ENCODE peak calls at places on chromosome 16, in seven cellular contexts. One of them, this sample, is unnamed. For H3K4me1, the result is how much of the 10 kb centered on the place peaks cover.

GRCh38 chr16:1174477-1175357 is 21.8 kb downstream of the CACNA1H start:
- DNase-seq in pancreas: no peak
- DNase-seq in right lobe of liver: peak
- DNase-seq in A549: no peak
- DNase-seq in uterus: no peak
- DNase-seq in ascending aorta: no peak
- DNase-seq in aorta: no peak
- DNase-seq in this sample: no peak

GRCh38 chr16:25014500-25015147 is 545 bp downstream of the ARHGAP17 start:
- DNase-seq in pancreas: peak
- DNase-seq in right lobe of liver: peak
- DNase-seq in A549: peak
- DNase-seq in uterus: peak
- DNase-seq in ascending aorta: peak
- DNase-seq in aorta: peak
- DNase-seq in this sample: peak

GRCh38 chr16:22813946-22814325 is at the start of gene HS3ST2:
- DNase-seq in pancreas: peak
- DNase-seq in right lobe of liver: peak
- DNase-seq in A549: no peak
- DNase-seq in uterus: peak
- DNase-seq in ascending aorta: peak
- DNase-seq in aorta: peak
- DNase-seq in this sample: no peak

GRCh38 chr16:83898463-83899271 is at the start of gene MLYCD:
- DNase-seq in pancreas: peak
- DNase-seq in right lobe of liver: peak
- DNase-seq in A549: peak
- DNase-seq in uterus: peak
- DNase-seq in ascending aorta: peak
- DNase-seq in aorta: peak
- DNase-seq in this sample: peak

GRCh38 chr16:4494746-4495490 is 18.7 kb downstream of the HMOX2 start:
- DNase-seq in pancreas: no peak
- DNase-seq in right lobe of liver: no peak
- DNase-seq in A549: no peak
- DNase-seq in uterus: no peak
- DNase-seq in ascending aorta: no peak
- DNase-seq in aorta: peak
- DNase-seq in this sample: no peak

GRCh38 chr16:67223992-67224391 is 2.9 kb upstream of the TMEM208 start:
- DNase-seq in pancreas: no peak
- DNase-seq in right lobe of liver: no peak
- DNase-seq in A549: no peak
- DNase-seq in uterus: no peak
- DNase-seq in ascending aorta: no peak
- DNase-seq in aorta: no peak
- DNase-seq in this sample: no peak

GRCh38 chr16:3574195-3574594 is 3.0 kb downstream of the NLRC3 start:
- DNase-seq in pancreas: no peak
- DNase-seq in right lobe of liver: no peak
- DNase-seq in A549: no peak
- DNase-seq in uterus: no peak
- DNase-seq in ascending aorta: no peak
- DNase-seq in aorta: no peak
- DNase-seq in this sample: no peak

GRCh38 chr16:55691771-55692170 is 36.0 kb downstream of the SLC6A2 start:
- DNase-seq in pancreas: no peak
- DNase-seq in right lobe of liver: no peak
- DNase-seq in A549: no peak
- DNase-seq in uterus: no peak
- DNase-seq in ascending aorta: no peak
- DNase-seq in aorta: no peak
- DNase-seq in this sample: no peak

GRCh38 chr16:2827831-2828520 is 2.1 kb upstream of the ZG16B start:
- DNase-seq in pancreas: peak
- DNase-seq in right lobe of liver: no peak
- DNase-seq in A549: no peak
- DNase-seq in uterus: no peak
- DNase-seq in ascending aorta: no peak
- DNase-seq in aorta: peak
- DNase-seq in this sample: no peak

DNA sequence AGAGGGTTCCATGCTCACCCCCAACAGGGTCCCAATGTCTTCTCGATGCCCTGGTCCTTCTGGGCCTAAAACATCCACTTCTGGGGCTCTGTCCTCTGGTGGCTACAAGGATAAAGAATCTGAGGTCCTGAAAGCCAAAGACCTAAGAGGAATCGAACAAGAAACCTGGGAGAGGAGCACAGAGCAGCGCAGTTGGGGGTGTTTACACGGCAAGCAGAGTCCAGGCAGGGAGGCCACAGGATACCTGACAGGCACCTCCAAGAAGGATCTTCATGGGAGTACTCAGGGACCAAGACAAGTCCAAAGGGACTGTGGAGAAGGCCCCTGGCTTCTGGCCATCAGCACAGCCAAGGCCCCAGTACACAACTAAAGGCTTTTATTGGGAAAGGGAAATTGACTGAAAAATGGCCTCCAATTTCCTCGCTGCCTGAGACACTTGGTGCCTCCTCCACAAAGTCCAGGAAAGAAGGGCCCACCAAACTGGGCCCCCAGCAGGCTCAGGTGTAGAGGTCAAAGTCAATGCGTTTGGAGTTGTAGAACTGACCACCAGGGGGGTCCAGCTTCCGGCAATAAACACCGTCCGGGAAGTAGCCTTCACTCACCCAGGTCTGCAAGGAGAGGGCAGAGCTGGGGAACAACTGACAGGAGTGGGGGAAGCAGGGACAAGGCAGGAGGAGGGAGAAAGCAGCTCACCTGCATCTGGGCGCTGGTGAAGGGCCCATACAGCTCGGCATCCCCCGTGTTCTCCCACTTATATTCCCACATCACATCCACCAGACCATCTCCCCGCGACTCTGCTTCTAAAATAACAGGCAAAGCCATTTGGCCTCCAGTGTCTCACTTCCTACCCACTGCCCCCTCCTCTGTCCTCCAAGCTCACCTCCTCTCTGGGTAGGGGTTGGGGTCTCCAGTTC is 2.4 kb downstream of the CD2BP2 start:
- DNase-seq in pancreas: peak
- DNase-seq in right lobe of liver: no peak
- DNase-seq in A549: no peak
- DNase-seq in uterus: no peak
- DNase-seq in ascending aorta: no peak
- DNase-seq in aorta: peak
- DNase-seq in this sample: no peak
- H3K27ac ChIP-seq in pancreas: peak
- H3K27ac ChIP-seq in right lobe of liver: peak
- H3K27ac ChIP-seq in A549: peak
- H3K27ac ChIP-seq in uterus: peak
- H3K27ac ChIP-seq in ascending aorta: peak
- H3K27ac ChIP-seq in aorta: no peak
- H3K27ac ChIP-seq in this sample: no peak

GRCh38 chr16:65825191-65825856 is 541.2 kb upstream of the CDH5 start:
- DNase-seq in pancreas: no peak
- DNase-seq in right lobe of liver: no peak
- DNase-seq in A549: no peak
- DNase-seq in uterus: no peak
- DNase-seq in ascending aorta: no peak
- DNase-seq in aorta: no peak
- DNase-seq in this sample: no peak

GRCh38 chr16:65817799-65818198 is 548.7 kb upstream of the CDH5 start:
- DNase-seq in pancreas: no peak
- DNase-seq in right lobe of liver: no peak
- DNase-seq in A549: no peak
- DNase-seq in uterus: no peak
- DNase-seq in ascending aorta: no peak
- DNase-seq in aorta: no peak
- DNase-seq in this sample: no peak

GRCh38 chr16:65816556-65816955 is 549.9 kb upstream of the CDH5 start:
- DNase-seq in pancreas: no peak
- DNase-seq in right lobe of liver: no peak
- DNase-seq in A549: no peak
- DNase-seq in uterus: no peak
- DNase-seq in ascending aorta: no peak
- DNase-seq in aorta: no peak
- DNase-seq in this sample: no peak

GRCh38 chr16:65817066-65817465 is 549.4 kb upstream of the CDH5 start:
- DNase-seq in pancreas: no peak
- DNase-seq in right lobe of liver: no peak
- DNase-seq in A549: no peak
- DNase-seq in uterus: no peak
- DNase-seq in ascending aorta: no peak
- DNase-seq in aorta: no peak
- DNase-seq in this sample: no peak

GRCh38 chr16:65822148-65822547 is 544.3 kb upstream of the CDH5 start:
- DNase-seq in pancreas: no peak
- DNase-seq in right lobe of liver: no peak
- DNase-seq in A549: no peak
- DNase-seq in uterus: no peak
- DNase-seq in ascending aorta: no peak
- DNase-seq in aorta: no peak
- DNase-seq in this sample: no peak
- H3K4me1 ChIP-seq in pancreas: under half
- H3K4me1 ChIP-seq in right lobe of liver: under half
- H3K4me1 ChIP-seq in A549: under half
- H3K4me1 ChIP-seq in uterus: under half
- H3K4me1 ChIP-seq in ascending aorta: under half
- H3K4me1 ChIP-seq in aorta: under half
- H3K4me1 ChIP-seq in this sample: under half

GRCh38 chr16:68883685-68884084 is 40.4 kb downstream of the TANGO6 start:
- DNase-seq in pancreas: no peak
- DNase-seq in right lobe of liver: no peak
- DNase-seq in A549: no peak
- DNase-seq in uterus: no peak
- DNase-seq in ascending aorta: no peak
- DNase-seq in aorta: no peak
- DNase-seq in this sample: no peak
- H3K27ac ChIP-seq in pancreas: no peak
- H3K27ac ChIP-seq in right lobe of liver: no peak
- H3K27ac ChIP-seq in A549: no peak
- H3K27ac ChIP-seq in uterus: no peak
- H3K27ac ChIP-seq in ascending aorta: no peak
- H3K27ac ChIP-seq in aorta: no peak
- H3K27ac ChIP-seq in this sample: no peak

GRCh38 chr16:85382717-85383118 is 230.4 kb upstream of the GSE1 start:
- DNase-seq in pancreas: no peak
- DNase-seq in right lobe of liver: peak
- DNase-seq in A549: no peak
- DNase-seq in uterus: no peak
- DNase-seq in ascending aorta: no peak
- DNase-seq in aorta: no peak
- DNase-seq in this sample: no peak

GRCh38 chr16:85380002-85380395 is 233.1 kb upstream of the GSE1 start:
- DNase-seq in pancreas: no peak
- DNase-seq in right lobe of liver: no peak
- DNase-seq in A549: no peak
- DNase-seq in uterus: no peak
- DNase-seq in ascending aorta: no peak
- DNase-seq in aorta: no peak
- DNase-seq in this sample: no peak

GRCh38 chr16:85380905-85381737 is 232.0 kb upstream of the GSE1 start:
- DNase-seq in pancreas: no peak
- DNase-seq in right lobe of liver: no peak
- DNase-seq in A549: no peak
- DNase-seq in uterus: no peak
- DNase-seq in ascending aorta: no peak
- DNase-seq in aorta: no peak
- DNase-seq in this sample: no peak

GRCh38 chr16:85383836-85384825 is 229.0 kb upstream of the GSE1 start:
- DNase-seq in pancreas: peak
- DNase-seq in right lobe of liver: peak
- DNase-seq in A549: no peak
- DNase-seq in uterus: no peak
- DNase-seq in ascending aorta: no peak
- DNase-seq in aorta: no peak
- DNase-seq in this sample: no peak

GRCh38 chr16:85381738-85382592 is 231.2 kb upstream of the GSE1 start:
- DNase-seq in pancreas: no peak
- DNase-seq in right lobe of liver: peak
- DNase-seq in A549: no peak
- DNase-seq in uterus: no peak
- DNase-seq in ascending aorta: no peak
- DNase-seq in aorta: no peak
- DNase-seq in this sample: no peak
- H3K4me1 ChIP-seq in pancreas: under half
- H3K4me1 ChIP-seq in right lobe of liver: under half
- H3K4me1 ChIP-seq in A549: under half
- H3K4me1 ChIP-seq in uterus: under half
- H3K4me1 ChIP-seq in ascending aorta: under half
- H3K4me1 ChIP-seq in aorta: under half
- H3K4me1 ChIP-seq in this sample: under half

DNA sequence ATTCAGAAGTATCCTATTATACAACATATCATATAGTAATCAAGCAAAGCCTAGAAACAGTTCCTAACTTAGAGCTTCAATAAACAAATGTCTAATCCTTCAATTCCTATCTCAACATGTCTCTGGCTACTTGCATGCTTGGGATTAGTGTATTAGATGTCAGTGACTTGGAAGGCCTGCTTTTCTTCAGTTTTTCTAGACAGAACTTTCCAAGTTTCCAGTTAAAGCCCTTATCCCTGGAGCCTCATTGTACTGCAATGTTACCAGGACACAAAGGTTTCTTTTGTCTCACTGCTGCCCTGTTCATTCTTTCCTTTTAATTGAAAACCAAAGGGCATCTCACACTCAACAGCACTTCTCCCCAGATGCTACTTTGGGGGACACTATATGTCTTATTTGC is 16.5 kb downstream of the PSME3IP1 start:
- DNase-seq in pancreas: no peak
- DNase-seq in right lobe of liver: no peak
- DNase-seq in A549: no peak
- DNase-seq in uterus: no peak
- DNase-seq in ascending aorta: no peak
- DNase-seq in aorta: no peak
- DNase-seq in this sample: no peak
- H3K27ac ChIP-seq in pancreas: no peak
- H3K27ac ChIP-seq in right lobe of liver: no peak
- H3K27ac ChIP-seq in A549: no peak
- H3K27ac ChIP-seq in uterus: no peak
- H3K27ac ChIP-seq in ascending aorta: no peak
- H3K27ac ChIP-seq in aorta: no peak
- H3K27ac ChIP-seq in this sample: no peak

DNA sequence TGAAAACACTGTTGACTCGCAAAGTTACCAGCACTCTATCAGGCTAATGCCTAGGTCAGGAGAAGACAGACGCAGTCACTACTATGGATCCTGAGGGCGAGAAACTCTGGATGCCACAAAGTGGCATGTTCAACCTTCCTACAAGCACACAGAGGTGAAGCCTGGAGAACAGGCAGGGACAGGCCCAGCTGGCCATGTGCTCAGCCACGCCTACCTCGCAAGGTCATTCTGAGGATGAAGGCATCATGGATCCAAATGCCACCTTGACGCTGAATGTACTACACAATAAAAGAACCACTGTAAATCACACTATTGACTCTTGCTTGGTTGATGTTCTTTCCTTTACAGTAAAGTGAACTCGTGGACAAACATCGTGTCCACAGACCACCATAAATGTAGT is 85.8 kb downstream of the ANKRD11 start:
- DNase-seq in pancreas: no peak
- DNase-seq in right lobe of liver: no peak
- DNase-seq in A549: no peak
- DNase-seq in uterus: no peak
- DNase-seq in ascending aorta: no peak
- DNase-seq in aorta: no peak
- DNase-seq in this sample: no peak
- H3K4me1 ChIP-seq in pancreas: half or more
- H3K4me1 ChIP-seq in right lobe of liver: under half
- H3K4me1 ChIP-seq in A549: under half
- H3K4me1 ChIP-seq in uterus: under half
- H3K4me1 ChIP-seq in ascending aorta: under half
- H3K4me1 ChIP-seq in aorta: under half
- H3K4me1 ChIP-seq in this sample: half or more

This sample was measured in CD8-positive, alpha-beta memory T cell.